ENCODE peak calls at places on chromosomes 6 and 20, in four cellular contexts. U, C, J and E are unnamed samples.

GRCh38 chr6:46381057-46381456 is 110.2 kb downstream of the RCAN2 start:
- DNase-seq in U (no peak), C (no peak), J (no peak), E (no peak)

GRCh38 chr6:52840763-52841585 is at the start of gene GSTA5:
- DNase-seq in U (no peak), C (no peak), J (no peak), E (no peak)

GRCh38 chr20:15831201-15831600 is 742.0 kb downstream of the KIF16B start:
- DNase-seq in U (no peak), C (no peak), J (no peak), E (peak)

GRCh38 chr6:111852704-111853103 is 20.5 kb downstream of the FYN start:
- DNase-seq in U (peak), C (no peak), J (no peak), E (no peak)

GRCh38 chr6:119077643-119078448 is 618 bp downstream of the FAM184A start:
- DNase-seq in U (no peak), C (peak), J (peak), E (peak)

GRCh38 chr20:63106108-63106764 is 99.5 kb upstream of the BHLHE23 start:
- DNase-seq in U (peak), C (peak), J (no peak), E (no peak)

GRCh38 chr20:19114410-19114809 is 98.0 kb upstream of the SLC24A3 start:
- DNase-seq in U (no peak), C (no peak), J (no peak), E (no peak)

GRCh38 chr6:64817525-64817924 is 889.5 kb downstream of the EYS start:
- DNase-seq in U (no peak), C (no peak), J (no peak), E (no peak)

GRCh38 chr6:137260205-137260604 is 41.0 kb upstream of the IFNGR1 start:
- DNase-seq in U (no peak), C (no peak), J (no peak), E (no peak)

GRCh38 chr6:43972179-43972914 is 154.9 kb downstream of the MRPL14 start:
- DNase-seq in U (no peak), C (peak), J (no peak), E (peak)

GRCh38 chr20:10922941-10923340 is 249.1 kb upstream of the JAG1 start:
- DNase-seq in U (peak), C (no peak), J (no peak), E (peak)

GRCh38 chr20:41408131-41408789 is 41.6 kb upstream of the EMILIN3 start:
- DNase-seq in U (no peak), C (no peak), J (no peak), E (no peak)

GRCh38 chr20:39676857-39677351 is 714.8 kb downstream of the DHX35 start:
- DNase-seq in U (peak), C (no peak), J (no peak), E (no peak)

GRCh38 chr6:106360410-106360988 is at the start of gene CRYBG1:
- DNase-seq in U (no peak), C (peak), J (peak), E (peak)

GRCh38 chr6:151565940-151566339 is 72.1 kb downstream of the CCDC170 start:
- DNase-seq in U (no peak), C (no peak), J (no peak), E (no peak)

GRCh38 chr6:127459231-127459641 is at the start of gene KIAA0408:
- DNase-seq in U (peak), C (peak), J (no peak), E (no peak)

GRCh38 chr20:59519707-59520014 is 84.7 kb upstream of the PHACTR3 start:
- DNase-seq in U (no peak), C (no peak), J (no peak), E (no peak)

GRCh38 chr20:59520814-59521213 is 83.5 kb upstream of the PHACTR3 start:
- DNase-seq in U (no peak), C (no peak), J (no peak), E (no peak)

GRCh38 chr20:59515906-59516209 is 88.5 kb upstream of the PHACTR3 start:
- DNase-seq in U (no peak), C (no peak), J (no peak), E (no peak)

GRCh38 chr20:59515013-59515905 is 89.1 kb upstream of the PHACTR3 start:
- DNase-seq in U (peak), C (peak), J (no peak), E (peak)

DNA sequence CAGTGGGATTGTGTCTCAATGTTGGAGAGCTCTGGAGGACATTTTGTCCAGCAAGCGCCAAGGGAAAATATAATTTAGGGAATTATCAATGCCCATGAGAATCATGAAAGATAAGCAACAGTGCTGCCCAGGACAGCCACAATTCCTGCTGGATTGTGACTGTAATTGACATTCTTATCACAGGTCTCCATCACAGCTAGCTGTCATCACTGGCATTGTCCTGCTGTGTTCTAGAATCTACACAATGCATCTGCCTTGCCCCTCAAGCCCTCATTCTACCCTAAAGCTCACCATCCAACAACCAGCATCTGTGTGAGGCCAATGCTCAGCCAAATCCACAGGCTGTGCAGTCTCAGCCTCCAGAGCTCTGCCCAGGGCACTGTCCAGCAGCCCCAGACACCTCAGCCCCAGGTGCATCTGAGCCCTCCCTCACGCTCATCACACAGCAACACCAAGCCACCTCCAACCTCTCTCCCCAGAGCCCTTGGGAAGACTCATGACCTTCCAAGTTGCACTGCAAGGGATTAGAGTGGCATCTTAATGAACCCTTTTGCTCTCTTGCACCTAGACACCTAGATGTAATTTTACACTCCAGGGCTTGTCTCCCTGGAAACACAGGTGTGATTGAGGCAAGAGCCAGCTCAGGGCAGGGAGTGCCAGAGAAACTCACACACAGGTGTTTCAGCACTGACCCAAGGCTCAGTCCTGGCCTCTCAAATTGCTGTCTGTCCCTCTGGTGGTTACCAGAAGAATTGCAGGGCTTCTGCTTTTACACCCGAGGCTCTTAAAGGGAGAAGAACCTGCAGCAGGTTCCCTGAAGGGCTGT is 85.2 kb upstream of the PHACTR3 start:
- DNase-seq in U (peak), C (peak), J (no peak), E (peak)
- TF ChIP-seq CTCF in U (peak), C (no peak), J (peak), E (peak)

GRCh38 chr6:134472661-134473060 is 154.7 kb upstream of the SGK1 start:
- DNase-seq in U (no peak), C (no peak), J (no peak), E (no peak)

GRCh38 chr6:134477991-134478635 is 160.2 kb upstream of the SGK1 start:
- DNase-seq in U (peak), C (no peak), J (no peak), E (no peak)

GRCh38 chr6:134472046-134472445 is 154.1 kb upstream of the SGK1 start:
- DNase-seq in U (no peak), C (no peak), J (no peak), E (no peak)

GRCh38 chr6:134478764-134479399 is 161.0 kb upstream of the SGK1 start:
- DNase-seq in U (no peak), C (no peak), J (no peak), E (no peak)

DNA sequence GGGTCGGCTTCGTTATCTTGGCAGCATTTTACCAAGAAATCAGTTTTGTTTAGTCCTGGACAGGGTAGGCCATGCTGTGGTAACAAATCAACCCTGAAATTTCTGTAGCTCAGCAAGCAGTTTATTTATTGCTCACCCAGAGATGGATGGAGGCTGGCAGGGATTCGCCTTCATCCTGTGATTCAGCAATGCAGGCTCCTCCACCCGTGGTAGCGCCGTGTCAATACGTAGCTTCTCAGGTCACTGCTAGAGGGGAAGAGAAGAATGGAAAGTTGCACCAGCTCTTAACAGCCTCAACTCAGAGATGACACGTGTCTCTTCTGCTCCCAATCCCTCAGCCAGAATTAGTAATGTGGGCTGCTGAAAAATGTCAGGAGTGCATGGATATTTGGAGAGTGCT is 157.1 kb upstream of the SGK1 start:
- DNase-seq in U (no peak), C (no peak), J (no peak), E (no peak)
- TF ChIP-seq CTCF in U (no peak), C (no peak), J (no peak), E (no peak)

GRCh38 chr20:31568041-31568731 is 36.9 kb upstream of the ID1 start:
- DNase-seq in U (peak), C (no peak), J (no peak), E (no peak)

GRCh38 chr20:31570735-31571617 is 34.1 kb upstream of the ID1 start:
- DNase-seq in U (no peak), C (no peak), J (no peak), E (no peak)

GRCh38 chr20:31568773-31569162 is 36.3 kb upstream of the ID1 start:
- DNase-seq in U (no peak), C (no peak), J (no peak), E (no peak)

GRCh38 chr20:31570021-31570463 is 35.0 kb upstream of the ID1 start:
- DNase-seq in U (no peak), C (no peak), J (no peak), E (no peak)

DNA sequence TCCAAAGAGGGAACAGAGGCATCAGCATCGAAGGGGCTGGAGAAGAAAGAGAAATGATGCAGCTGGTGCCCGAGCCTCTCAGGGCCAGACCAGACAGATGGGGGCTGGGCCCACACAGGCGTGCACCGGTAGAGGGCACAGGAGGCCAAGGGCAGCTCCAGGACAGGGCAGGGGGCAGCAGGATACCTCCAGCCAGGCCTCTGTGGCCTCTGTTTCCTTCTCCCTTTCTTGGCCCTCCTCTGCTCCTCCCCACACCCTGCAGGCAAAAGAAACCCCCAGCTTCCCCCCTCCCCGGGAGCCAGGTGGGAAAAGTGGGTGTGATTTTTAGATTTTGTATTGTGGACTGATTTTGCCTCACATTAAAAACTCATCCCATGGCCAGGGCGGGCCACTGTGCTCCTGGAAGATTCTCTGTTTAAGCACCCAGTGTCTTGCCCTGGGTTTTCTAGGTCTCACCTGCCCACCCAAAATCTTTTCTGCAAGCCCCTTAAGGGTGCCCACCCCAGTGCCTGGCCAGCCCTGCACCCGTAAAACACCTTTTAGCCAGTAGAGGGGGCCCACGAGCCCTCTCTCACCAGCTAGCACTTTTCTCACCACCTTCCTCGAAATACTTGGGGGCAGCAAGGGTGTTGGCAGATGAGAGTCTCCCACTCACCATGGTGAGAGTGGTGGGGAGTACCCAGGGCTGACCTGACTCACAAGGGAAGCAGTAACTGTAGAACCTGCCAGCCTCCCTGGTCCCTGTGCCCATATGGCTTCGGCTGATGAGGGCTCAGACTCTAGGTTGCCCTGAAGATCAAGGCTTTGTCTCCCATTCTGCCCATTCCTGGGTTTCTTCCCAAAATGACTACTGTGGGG is 35.7 kb upstream of the ID1 start:
- DNase-seq in U (peak), C (peak), J (peak), E (no peak)
- TF ChIP-seq CTCF in U (peak), C (no peak), J (peak), E (peak)

GRCh38 chr20:3890999-3891929 is 2.1 kb downstream of the PANK2 start:
- DNase-seq in U (no peak), C (no peak), J (no peak), E (no peak)
- TF ChIP-seq CTCF in U (no peak), C (no peak), J (no peak), E (no peak)

DNA sequence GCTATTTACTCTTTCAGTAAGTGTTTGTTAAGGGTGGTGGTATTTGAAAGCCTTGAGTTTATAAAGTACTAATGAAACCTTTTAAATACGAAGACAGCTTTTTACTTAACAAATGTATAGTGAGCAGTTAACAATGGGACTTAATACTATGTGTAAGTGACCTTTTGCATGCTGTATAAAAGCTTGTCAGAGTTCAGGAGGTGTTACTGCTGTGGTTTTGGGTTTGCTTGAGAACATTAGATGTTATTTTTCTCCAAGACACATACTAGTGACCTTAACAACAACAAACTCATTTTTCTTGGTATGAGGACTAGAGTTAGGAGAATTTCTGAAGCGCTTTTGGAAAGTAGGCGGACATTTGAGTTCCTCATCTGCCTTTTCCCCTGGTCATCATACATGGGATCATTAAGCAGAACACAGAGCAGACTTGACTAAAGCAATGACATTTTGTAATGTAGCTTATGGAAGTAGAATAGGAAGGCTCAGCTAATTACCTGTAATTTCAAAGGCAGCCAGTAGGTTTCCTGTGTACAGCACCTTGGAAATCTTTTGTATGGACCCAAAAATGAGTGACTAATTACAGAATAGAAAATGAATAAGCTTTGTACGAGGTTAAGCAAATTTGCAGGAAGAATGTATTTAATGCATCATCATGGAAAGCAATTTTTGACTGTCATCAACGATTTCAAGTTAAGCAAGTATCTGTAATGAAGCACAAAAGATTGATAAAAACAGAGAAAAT is 14.1 kb downstream of the CDYL start:
- DNase-seq in U (no peak), C (no peak), J (no peak), E (no peak)
- TF ChIP-seq CTCF in U (peak), C (no peak), J (no peak), E (no peak)

GRCh38 chr6:31156647-31157046 is 955 bp downstream of the CCHCR1 start:
- DNase-seq in U (no peak), C (no peak), J (no peak), E (no peak)

GRCh38 chr6:31152776-31153175 is 4.8 kb downstream of the CCHCR1 start:
- DNase-seq in U (no peak), C (no peak), J (no peak), E (no peak)

GRCh38 chr6:31157543-31158139 is at the start of gene CCHCR1:
- DNase-seq in U (no peak), C (no peak), J (no peak), E (no peak)

GRCh38 chr6:31158140-31158862 is at the start of gene TCF19:
- DNase-seq in U (peak), C (peak), J (peak), E (peak)

DNA sequence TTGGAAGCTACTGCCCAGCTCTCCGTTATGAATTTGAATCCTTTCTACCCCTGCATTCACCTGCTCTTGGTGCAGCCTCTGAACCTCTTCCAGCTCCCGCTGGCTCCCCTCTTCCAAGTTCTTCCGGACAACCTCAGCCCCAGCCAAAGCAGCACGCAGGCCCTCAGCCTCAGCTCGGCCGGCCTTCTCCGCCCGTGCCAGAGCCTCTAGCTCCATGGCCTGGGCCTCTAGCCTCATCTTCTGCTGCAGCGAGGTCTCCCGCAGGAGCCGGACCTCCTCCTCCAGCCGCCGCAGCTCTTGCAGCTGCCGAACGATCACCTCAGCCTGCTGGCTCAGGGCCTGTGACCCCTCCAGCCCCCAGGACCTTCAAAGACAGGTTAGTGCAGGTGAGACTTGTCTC is 3.2 kb downstream of the CCHCR1 start:
- DNase-seq in U (no peak), C (no peak), J (no peak), E (no peak)
- TF ChIP-seq CTCF in U (no peak), C (no peak), J (no peak), E (no peak)

GRCh38 chr6:33779895-33780294 is 9.0 kb downstream of the LEMD2 start:
- DNase-seq in U (no peak), C (no peak), J (no peak), E (no peak)

GRCh38 chr6:33781105-33781975 is 7.6 kb downstream of the LEMD2 start:
- DNase-seq in U (no peak), C (no peak), J (no peak), E (peak)

GRCh38 chr6:33778475-33779121 is 10.3 kb downstream of the LEMD2 start:
- DNase-seq in U (no peak), C (no peak), J (no peak), E (no peak)

GRCh38 chr6:33777716-33778474 is 11.0 kb downstream of the LEMD2 start:
- DNase-seq in U (no peak), C (no peak), J (no peak), E (no peak)

GRCh38 chr6:33779305-33779704 is 9.6 kb downstream of the LEMD2 start:
- DNase-seq in U (no peak), C (no peak), J (no peak), E (no peak)
- TF ChIP-seq CTCF in U (no peak), C (no peak), J (no peak), E (no peak)